ENCODE peak calls at places on chromosomes 12 and 14, in seven cellular contexts. F is stomach, V is tibial nerve, N is SK-N-SH, D is upper lobe of left lung, Z is ovary, P is sigmoid colon. M is an unnamed sample.

GRCh38 chr12:52149651-52150241 is 42.1 kb downstream of the KRT80 start:
- DNase-seq in N (peak; percentile 76), Z (no peak), V (no peak), D (no peak), F (no peak), P (peak; percentile 48), M (no peak)

GRCh38 chr14:91060472-91061308 is at the start of gene RPS6KA5:
- DNase-seq in F (peak; percentile 100), P (peak; percentile 100), N (peak; percentile 92), V (peak; percentile 100), D (peak; percentile 98), Z (peak; percentile 100), M (peak; percentile 100)

GRCh38 chr12:12941450-12942350 is 10.3 kb downstream of the GPRC5D start:
- DNase-seq in N (no peak), Z (no peak), D (no peak), V (no peak), P (no peak), F (no peak), M (no peak)

GRCh38 chr14:38731962-38732361 is 371.1 kb downstream of the SEC23A start:
- DNase-seq in P (no peak), V (no peak), F (no peak), N (no peak), D (no peak), Z (no peak), M (no peak)

GRCh38 chr14:102891556-102891955 is 30.9 kb upstream of the AMN start:
- DNase-seq in V (no peak), D (no peak), N (no peak), P (no peak), Z (no peak), F (no peak), M (no peak)

GRCh38 chr12:130981156-130981789 is 27.6 kb downstream of the ADGRD1 start:
- DNase-seq in V (no peak), P (peak; percentile 37), F (no peak), Z (no peak), N (no peak), D (no peak), M (no peak)

GRCh38 chr12:110619534-110619953 is 5.6 kb downstream of the TCTN1 start:
- DNase-seq in V (no peak), Z (no peak), F (no peak), P (no peak), N (peak; percentile 26), D (no peak), M (no peak)

GRCh38 chr14:72104011-72104613 is 171.9 kb downstream of the RGS6 start:
- DNase-seq in D (no peak), P (no peak), N (peak; percentile 36), Z (no peak), F (no peak), V (no peak), M (peak; percentile 9)

GRCh38 chr14:104770851-104771272 is 17.9 kb downstream of the SIVA1 start:
- DNase-seq in P (no peak), D (no peak), N (peak; percentile 51), F (no peak), V (no peak), Z (no peak), M (no peak)

GRCh38 chr12:119051474-119051873 is 70.1 kb downstream of the SRRM4 start:
- DNase-seq in P (no peak), N (no peak), Z (no peak), V (no peak), F (no peak), D (no peak), M (no peak)

GRCh38 chr12:48680861-48681260 is 1.2 kb downstream of the KANSL2 start:
- DNase-seq in Z (no peak), P (no peak), N (no peak), V (no peak), F (no peak), D (peak; percentile 41), M (no peak)

GRCh38 chr12:47904647-47905312 is at the start of gene VDR:
- DNase-seq in F (peak; percentile 83), N (peak; percentile 93), V (peak; percentile 53), D (peak; percentile 94), Z (peak; percentile 76), P (peak; percentile 85), M (peak; percentile 88)

GRCh38 chr14:75335588-75335987 is 57.0 kb downstream of the FOS start:
- DNase-seq in V (no peak), F (no peak), P (peak; percentile 62), N (no peak), Z (no peak), D (no peak), M (no peak)

GRCh38 chr14:52071675-52072074 is 2.8 kb upstream of the NID2 start:
- DNase-seq in Z (no peak), D (no peak), F (no peak), P (no peak), N (no peak), V (no peak), M (no peak)

GRCh38 chr14:83863042-83863441 is 1666.9 kb upstream of the FLRT2 start:
- DNase-seq in V (no peak), P (no peak), F (no peak), Z (no peak), N (no peak), D (no peak), M (no peak)

GRCh38 chr12:10771132-10771733 is 31.2 kb downstream of the TAS2R7 start:
- DNase-seq in D (no peak), V (peak; percentile 31), N (peak; percentile 22), Z (no peak), P (no peak), F (no peak), M (no peak)

GRCh38 chr12:51980051-51980808 is 26.5 kb upstream of the TAMALIN start:
- DNase-seq in D (no peak), V (peak; percentile 55), N (peak; percentile 85), P (peak; percentile 85), F (peak; percentile 82), Z (peak; percentile 66), M (peak; percentile 72)

GRCh38 chr12:54019924-54020586 is 8.2 kb upstream of the HOXC6 start:
- DNase-seq in N (no peak), F (no peak), P (no peak), D (no peak), Z (peak; percentile 55), V (no peak), M (no peak)

GRCh38 chr14:75271514-75271913 is 7.1 kb upstream of the FOS start:
- DNase-seq in D (no peak), P (no peak), F (no peak), N (no peak), V (no peak), Z (no peak), M (no peak)

GRCh38 chr14:76768201-76768656 is 7.0 kb downstream of the VASH1 start:
- DNase-seq in Z (no peak), D (peak; percentile 69), F (peak; percentile 40), V (peak; percentile 15), P (no peak), N (peak; percentile 76), M (peak; percentile 49)

DNA sequence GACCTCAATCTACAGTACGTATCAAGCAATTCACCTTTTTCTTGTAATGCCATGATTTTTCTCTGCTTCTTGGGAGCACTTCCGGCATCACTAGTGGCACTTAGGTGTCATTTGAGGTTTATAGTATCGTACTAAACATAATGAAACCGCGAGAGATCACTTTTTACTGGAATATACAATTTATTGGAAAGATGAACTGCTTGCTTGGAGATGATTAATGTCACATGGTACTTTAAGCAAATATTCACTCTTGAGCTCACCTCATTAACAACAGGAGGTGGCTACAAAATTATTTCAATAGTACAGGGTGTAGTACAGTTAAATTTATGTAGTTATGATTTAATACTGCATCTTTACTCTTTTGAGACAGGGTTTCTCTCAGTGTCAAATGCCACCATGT is 11.5 kb downstream of the FUT8 start:
- DNase-seq in N (no peak), D (no peak), F (no peak), P (no peak), Z (no peak), V (no peak), M (no peak)
- TF ChIP-seq CTCF in N (no peak), D (no peak), F (no peak), P (no peak), Z (no peak), V (no peak), M (no peak)

GRCh38 chr14:93268406-93268805 is 61.4 kb downstream of the UBR7 start:
- DNase-seq in F (no peak), Z (no peak), N (no peak), D (no peak), V (no peak), P (no peak), M (no peak)

GRCh38 chr14:93267149-93267711 is 60.2 kb downstream of the UBR7 start:
- DNase-seq in V (no peak), P (no peak), F (no peak), N (no peak), Z (no peak), D (no peak), M (no peak)

GRCh38 chr14:93263416-93263815 is 56.4 kb downstream of the UBR7 start:
- DNase-seq in F (no peak), N (no peak), Z (no peak), V (no peak), D (no peak), P (no peak), M (no peak)

GRCh38 chr14:93269341-93270068 is 62.4 kb downstream of the UBR7 start:
- DNase-seq in P (no peak), Z (no peak), F (no peak), N (no peak), D (no peak), V (no peak), M (no peak)

GRCh38 chr14:93266127-93266526 is 59.1 kb downstream of the UBR7 start:
- DNase-seq in V (no peak), F (no peak), P (no peak), N (no peak), Z (no peak), D (no peak), M (no peak)
- TF ChIP-seq EP300 in V (no peak), F (no peak), P (no peak), N (no peak), Z (no peak), D (no peak), M (no peak)

DNA sequence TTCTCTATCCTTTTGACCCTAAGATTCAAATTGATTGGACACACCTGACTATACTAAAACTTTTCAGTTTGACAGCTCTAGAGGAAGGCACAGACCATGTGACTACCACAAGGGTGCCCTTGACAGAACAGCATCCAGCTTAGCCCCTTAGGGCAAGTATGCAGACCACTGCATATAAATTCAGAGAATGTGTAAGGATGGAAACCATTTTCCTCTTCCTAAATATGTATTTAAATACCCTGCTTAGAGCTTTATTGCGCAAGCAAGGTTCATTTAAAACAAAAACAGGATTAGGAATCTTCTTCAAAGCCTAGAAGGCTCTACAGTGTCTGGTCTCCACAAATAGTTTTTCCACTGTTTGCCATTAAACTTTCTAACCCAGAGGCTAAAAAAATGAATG is 202.8 kb downstream of the MED13L start:
- DNase-seq in F (no peak), P (no peak), D (no peak), N (no peak), Z (no peak), V (no peak), M (no peak)
- TF ChIP-seq CTCF in F (no peak), P (no peak), D (no peak), N (no peak), Z (no peak), V (no peak), M (no peak)

DNA sequence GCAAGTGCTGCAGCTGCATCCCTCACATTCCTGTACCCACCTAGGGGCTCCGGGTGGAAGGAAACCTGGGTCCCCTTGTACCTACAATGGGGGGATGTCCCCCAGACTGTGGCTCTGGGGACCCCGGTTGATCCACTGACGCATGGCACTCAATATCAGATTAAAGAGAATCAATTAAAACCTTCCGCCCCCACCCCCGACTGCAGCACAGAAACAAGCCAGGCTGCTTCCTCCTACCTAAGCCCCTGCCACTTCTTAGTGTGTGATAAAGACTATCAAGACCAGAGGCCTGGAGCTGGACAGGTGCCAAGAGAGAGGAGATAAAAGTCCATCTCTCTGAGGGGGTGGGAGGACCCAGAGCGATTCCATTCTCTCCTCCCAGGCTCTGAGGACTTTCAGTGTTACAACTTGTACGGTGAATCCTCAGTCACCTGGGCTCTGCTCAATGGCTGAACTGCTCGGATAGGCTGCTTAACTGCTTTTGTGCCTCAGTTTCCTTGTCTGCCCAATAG is 28.2 kb upstream of the RPLP0 start:
- DNase-seq in N (peak; percentile 31), Z (no peak), P (peak; percentile 79), D (no peak), V (no peak), F (no peak), M (no peak)
- TF ChIP-seq EP300 in N (no peak), Z (no peak), P (no peak), D (no peak), V (no peak), F (no peak), M (no peak)